ENCODE peak calls at places on chromosomes 7 and 10, in nine cellular contexts. O is progenitor cell of endocrine pancreas, K is HFF-Myc, I is natural killer cell, G is AG04450, E is astrocyte, R is fibroblast of the aortic adventitia, V is fibroblast of pulmonary artery, N is colonic mucosa. L is an unnamed sample.

GRCh38 chr10:14032406-14032998 is 298.2 kb downstream of the FRMD4A start:
- DNase-seq in O (peak; percentile 16), K (no peak), I (peak; percentile 19), G (no peak), E (peak; percentile 12), R (no peak), V (peak; percentile 23), N (no peak), L (peak; percentile 57)

GRCh38 chr7:143343596-143343995 is 18.9 kb downstream of the FAM131B start:
- DNase-seq in O (no peak), K (no peak), I (no peak), G (no peak), E (no peak), R (no peak), V (no peak), N (no peak), L (no peak)

GRCh38 chr7:4711093-4711492 is 29.0 kb downstream of the FOXK1 start:
- DNase-seq in O (no peak), K (no peak), I (no peak), G (no peak), E (no peak), R (no peak), V (no peak), N (no peak), L (no peak)

GRCh38 chr10:113108180-113108835 is 158.3 kb downstream of the TCF7L2 start:
- DNase-seq in O (peak; percentile 42), K (no peak), I (no peak), G (no peak), E (no peak), R (no peak), V (no peak), N (peak; percentile 50), L (peak; percentile 85)

GRCh38 chr7:137209151-137209822 is 134.2 kb downstream of the PTN start:
- DNase-seq in O (no peak), K (no peak), I (no peak), G (no peak), E (peak; percentile 12), R (peak; percentile 45), V (peak; percentile 55), N (no peak), L (no peak)

GRCh38 chr10:132836248-132836831 is 50.4 kb upstream of the NKX6-2 start:
- DNase-seq in O (peak; percentile 10), K (no peak), I (no peak), G (no peak), E (no peak), R (no peak), V (no peak), N (no peak), L (no peak)

GRCh38 chr10:71052261-71052660 is 160.1 kb upstream of the UNC5B start:
- DNase-seq in O (no peak), K (no peak), I (no peak), G (no peak), E (no peak), R (no peak), V (no peak), N (no peak), L (no peak)

GRCh38 chr10:79476645-79477044 is 31.2 kb upstream of the ZCCHC24 start:
- DNase-seq in O (no peak), K (no peak), I (no peak), G (no peak), E (no peak), R (no peak), V (no peak), N (no peak), L (no peak)

GRCh38 chr10:120485946-120486345 is 28.9 kb downstream of the PLPP4 start:
- DNase-seq in O (no peak), K (no peak), I (no peak), G (no peak), E (no peak), R (no peak), V (no peak), N (no peak), L (no peak)

GRCh38 chr10:80924063-80924952 is 386.6 kb downstream of the SH2D4B start:
- DNase-seq in O (peak; percentile 33), K (no peak), I (no peak), G (no peak), E (peak; percentile 5), R (peak; percentile 37), V (peak; percentile 57), N (peak; percentile 63), L (peak; percentile 73)

GRCh38 chr10:123140164-123140982 is 4.6 kb downstream of the HMX3 start:
- DNase-seq in O (no peak), K (no peak), I (no peak), G (no peak), E (no peak), R (no peak), V (no peak), N (no peak), L (no peak)

GRCh38 chr10:124652200-124652599 is 92.0 kb downstream of the FAM53B start:
- DNase-seq in O (no peak), K (no peak), I (no peak), G (no peak), E (no peak), R (no peak), V (no peak), N (no peak), L (no peak)

GRCh38 chr7:22563621-22564241 is 63.7 kb upstream of the STEAP1B start:
- DNase-seq in O (no peak), K (no peak), I (no peak), G (no peak), E (peak; percentile 62), R (peak; percentile 20), V (no peak), N (no peak), L (no peak)

GRCh38 chr7:43208189-43208588 is 95.7 kb downstream of the HECW1 start:
- DNase-seq in O (no peak), K (no peak), I (no peak), G (no peak), E (no peak), R (no peak), V (no peak), N (no peak), L (no peak)

GRCh38 chr10:102117391-102118159 is 2.6 kb downstream of the LDB1 start:
- DNase-seq in O (no peak), K (peak; percentile 78), I (peak; percentile 24), G (peak; percentile 41), E (peak; percentile 48), R (peak; percentile 82), V (peak; percentile 88), N (peak; percentile 77), L (peak; percentile 44)
- TF ChIP-seq CTCF in O (no peak), K (peak; percentile 36), I (no peak), G (peak; percentile 34), E (peak; percentile 11), R (no peak), V (peak; percentile 13), N (no peak), L (peak; percentile 34)

GRCh38 chr10:72354356-72355213 is at the start of gene DNAJB12:
- DNase-seq in O (peak; percentile 78), K (peak; percentile 95), I (peak; percentile 88), G (peak; percentile 90), E (peak; percentile 95), R (peak; percentile 95), V (peak; percentile 97), N (peak; percentile 91), L (peak; percentile 83)
- TF ChIP-seq CTCF in O (no peak), K (no peak), I (no peak), G (no peak), E (no peak), R (no peak), V (no peak), N (no peak), L (no peak)

DNA sequence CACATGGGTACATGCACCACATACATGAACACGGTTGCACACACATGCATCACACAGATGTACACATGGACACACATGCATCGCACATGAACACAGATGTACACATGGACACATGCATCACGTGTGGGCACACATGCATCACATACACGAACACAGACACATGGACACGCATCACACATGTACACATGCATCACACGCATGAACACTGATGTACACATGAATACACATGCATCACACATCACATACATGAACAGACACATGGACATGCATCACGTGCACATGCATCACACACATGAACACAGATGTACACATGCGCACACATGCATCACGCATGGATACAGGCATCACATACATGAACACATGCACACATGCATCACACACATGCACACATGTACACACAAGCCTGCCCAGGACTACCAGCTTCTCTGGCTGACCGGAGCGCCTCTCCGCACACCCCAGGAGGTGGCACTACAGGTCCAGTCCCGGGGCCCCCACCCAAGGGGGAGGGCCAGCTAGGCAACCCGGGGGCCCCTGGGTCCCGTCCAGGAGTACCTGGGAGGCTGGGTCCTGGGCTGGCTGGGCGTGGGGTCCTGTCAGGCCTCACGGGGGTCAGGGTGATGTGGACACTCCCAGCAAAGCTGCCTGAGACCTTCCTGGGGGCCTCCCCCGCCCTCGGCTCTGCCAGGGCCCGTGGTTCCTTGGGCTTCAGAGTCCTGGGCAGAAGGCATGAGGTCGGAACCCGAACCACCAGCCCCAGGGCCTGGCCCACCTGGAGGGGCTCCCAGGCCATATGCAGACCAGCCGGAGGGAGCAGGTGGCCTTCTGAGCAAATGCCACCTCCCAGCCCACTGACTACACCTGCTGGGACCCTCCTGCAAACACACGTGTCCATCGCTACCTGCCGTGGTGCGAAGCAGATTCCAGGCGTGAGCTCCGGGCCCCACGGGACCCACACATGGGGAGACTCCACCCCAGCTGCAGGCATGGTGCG is 19.6 kb downstream of the MICALL2 start:
- DNase-seq in O (no peak), K (no peak), I (no peak), G (no peak), E (no peak), R (no peak), V (no peak), N (no peak), L (no peak)
- TF ChIP-seq CTCF in O (no peak), K (no peak), I (no peak), G (no peak), E (no peak), R (no peak), V (no peak), N (no peak), L (no peak)

GRCh38 chr7:39184387-39184786 is 206.7 kb downstream of the POU6F2 start:
- DNase-seq in O (no peak), K (no peak), I (no peak), G (no peak), E (no peak), R (no peak), V (no peak), N (no peak), L (no peak)

GRCh38 chr7:39186671-39187070 is 209.0 kb downstream of the POU6F2 start:
- DNase-seq in O (no peak), K (no peak), I (no peak), G (no peak), E (no peak), R (no peak), V (no peak), N (no peak), L (no peak)

GRCh38 chr7:39181398-39181797 is 203.7 kb downstream of the POU6F2 start:
- DNase-seq in O (no peak), K (no peak), I (no peak), G (no peak), E (no peak), R (no peak), V (no peak), N (no peak), L (no peak)

GRCh38 chr7:39187130-39187529 is 209.4 kb downstream of the POU6F2 start:
- DNase-seq in O (no peak), K (no peak), I (no peak), G (no peak), E (no peak), R (no peak), V (no peak), N (no peak), L (no peak)

GRCh38 chr7:39186131-39186530 is 208.4 kb downstream of the POU6F2 start:
- DNase-seq in O (no peak), K (no peak), I (no peak), G (no peak), E (no peak), R (no peak), V (no peak), N (no peak), L (no peak)
- TF ChIP-seq CTCF in O (no peak), K (no peak), I (no peak), G (no peak), E (no peak), R (no peak), V (no peak), N (no peak), L (no peak)

L was measured in neural crest cell.